ENCODE peak calls at places on chromosomes 5 and 9, in five cellular contexts. Y, X, G, B and V are unnamed samples.

GRCh38 chr9:119961774-119962408 is 592.7 kb upstream of the BRINP1 start:
- DNase-seq in X (peak), G (no peak), Y (no peak), B (peak), V (peak)

GRCh38 chr5:93425102-93425501 is 155.9 kb downstream of the NR2F1-AS1 start:
- DNase-seq in Y (no peak), B (no peak), G (no peak), X (no peak), V (no peak)

GRCh38 chr5:54049144-54049543 is 261.2 kb downstream of the ARL15 start:
- DNase-seq in G (no peak), B (no peak), Y (no peak), X (no peak), V (no peak)

GRCh38 chr5:139457653-139458306 is 4.8 kb downstream of the ECSCR start:
- DNase-seq in G (no peak), X (no peak), Y (peak), B (no peak), V (no peak)

GRCh38 chr9:31820426-31820825 is 564.0 kb upstream of the ACO1 start:
- DNase-seq in G (no peak), X (no peak), B (no peak), Y (no peak), V (no peak)

GRCh38 chr9:134592018-134592818 is 49.4 kb upstream of the COL5A1 start:
- DNase-seq in G (no peak), X (no peak), Y (no peak), B (peak), V (peak)

GRCh38 chr9:96109718-96110351 is 192.1 kb downstream of the HSD17B3 start:
- DNase-seq in Y (no peak), X (no peak), B (no peak), G (no peak), V (no peak)

GRCh38 chr9:127904888-127905728 is 5.7 kb upstream of the ST6GALNAC6 start:
- DNase-seq in Y (peak), G (no peak), B (no peak), X (peak), V (peak)

GRCh38 chr5:94433393-94434149 is 184.8 kb downstream of the KIAA0825 start:
- DNase-seq in G (peak), Y (no peak), X (no peak), B (no peak), V (no peak)

GRCh38 chr9:134559013-134559412 is 82.6 kb upstream of the COL5A1 start:
- DNase-seq in G (no peak), B (no peak), Y (no peak), X (no peak), V (no peak)

GRCh38 chr5:16737173-16737572 is 120.4 kb upstream of the RETREG1 start:
- DNase-seq in Y (no peak), G (no peak), B (no peak), X (no peak), V (no peak)

GRCh38 chr9:81969971-81970370 is 18.6 kb upstream of the SPATA31D1 start:
- DNase-seq in Y (no peak), G (no peak), X (no peak), B (no peak), V (no peak)

GRCh38 chr9:121772600-121773285 is 121.3 kb downstream of the DAB2IP start:
- DNase-seq in Y (no peak), X (no peak), B (no peak), G (no peak), V (peak)

GRCh38 chr9:128011071-128011817 is 30.5 kb upstream of the EEIG1 start:
- DNase-seq in G (no peak), X (peak), B (no peak), Y (no peak), V (peak)

GRCh38 chr9:21777701-21778100 is 24.7 kb upstream of the MTAP start:
- DNase-seq in X (no peak), G (no peak), B (no peak), Y (no peak), V (no peak)

GRCh38 chr9:126327750-126328120 is 1.1 kb downstream of the MVB12B start:
- DNase-seq in G (no peak), B (no peak), Y (no peak), X (no peak), V (no peak)

GRCh38 chr9:107397076-107398049 is 92.2 kb downstream of the KLF4 start:
- DNase-seq in X (no peak), B (no peak), G (peak), Y (no peak), V (no peak)

GRCh38 chr9:98130576-98131228 is 11.7 kb upstream of the TRIM14 start:
- DNase-seq in G (no peak), Y (no peak), B (no peak), X (peak), V (no peak)

GRCh38 chr5:103120607-103121200 is 603 bp downstream of the PPIP5K2 start:
- DNase-seq in Y (no peak), X (peak), G (peak), B (no peak), V (no peak)

GRCh38 chr5:60677831-60678664 is 21.9 kb downstream of the DEPDC1B start:
- DNase-seq in Y (no peak), X (peak), B (peak), G (no peak), V (no peak)

GRCh38 chr9:35871514-35871913 is 1.3 kb upstream of the OR13J1 start:
- DNase-seq in B (no peak), X (no peak), Y (no peak), G (peak), V (no peak)

GRCh38 chr5:75234251-75234650 is 2.4 kb downstream of the ANKRD31 start:
- DNase-seq in X (no peak), B (no peak), Y (no peak), G (no peak), V (no peak)

GRCh38 chr5:111551120-111551519 is 38.8 kb upstream of the STARD4 start:
- DNase-seq in Y (no peak), G (no peak), B (no peak), X (no peak), V (no peak)

DNA sequence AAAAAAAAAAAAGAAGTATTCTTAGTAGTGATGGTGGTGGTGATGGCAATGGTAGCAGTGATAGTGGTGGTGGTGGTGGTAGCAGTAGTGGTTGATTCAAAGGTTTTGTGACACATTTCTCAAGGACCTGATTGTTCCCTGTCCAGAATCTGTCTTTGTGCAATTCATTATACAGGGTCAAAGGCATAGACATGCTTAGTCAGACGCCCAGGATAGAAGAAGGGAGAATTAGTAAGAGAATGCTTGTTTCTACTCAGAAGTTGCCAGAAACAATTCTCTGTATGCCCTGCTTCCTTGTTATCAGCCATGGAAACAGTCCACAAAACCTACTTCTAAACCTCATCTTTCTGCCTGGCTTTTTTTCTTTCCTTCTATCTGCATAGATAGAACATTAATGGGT is 89.4 kb downstream of the SLC44A1 start:
- DNase-seq in X (no peak), B (no peak), G (no peak), Y (no peak), V (no peak)
- H3K27ac ChIP-seq in X (no peak), B (no peak), G (no peak), Y (no peak), V (no peak)

GRCh38 chr9:37920471-37921167 is 16.7 kb upstream of the SLC25A51 start:
- DNase-seq in G (no peak), B (no peak), Y (no peak), X (no peak), V (no peak)

GRCh38 chr9:37922391-37923120 is 18.6 kb upstream of the SLC25A51 start:
- DNase-seq in X (no peak), G (peak), B (no peak), Y (no peak), V (peak)

GRCh38 chr9:37921168-37921510 is 17.2 kb upstream of the SLC25A51 start:
- DNase-seq in B (no peak), X (no peak), G (no peak), Y (no peak), V (no peak)

GRCh38 chr9:37923121-37923795 is 19.3 kb upstream of the SLC25A51 start:
- DNase-seq in Y (no peak), G (no peak), X (no peak), B (no peak), V (no peak)

DNA sequence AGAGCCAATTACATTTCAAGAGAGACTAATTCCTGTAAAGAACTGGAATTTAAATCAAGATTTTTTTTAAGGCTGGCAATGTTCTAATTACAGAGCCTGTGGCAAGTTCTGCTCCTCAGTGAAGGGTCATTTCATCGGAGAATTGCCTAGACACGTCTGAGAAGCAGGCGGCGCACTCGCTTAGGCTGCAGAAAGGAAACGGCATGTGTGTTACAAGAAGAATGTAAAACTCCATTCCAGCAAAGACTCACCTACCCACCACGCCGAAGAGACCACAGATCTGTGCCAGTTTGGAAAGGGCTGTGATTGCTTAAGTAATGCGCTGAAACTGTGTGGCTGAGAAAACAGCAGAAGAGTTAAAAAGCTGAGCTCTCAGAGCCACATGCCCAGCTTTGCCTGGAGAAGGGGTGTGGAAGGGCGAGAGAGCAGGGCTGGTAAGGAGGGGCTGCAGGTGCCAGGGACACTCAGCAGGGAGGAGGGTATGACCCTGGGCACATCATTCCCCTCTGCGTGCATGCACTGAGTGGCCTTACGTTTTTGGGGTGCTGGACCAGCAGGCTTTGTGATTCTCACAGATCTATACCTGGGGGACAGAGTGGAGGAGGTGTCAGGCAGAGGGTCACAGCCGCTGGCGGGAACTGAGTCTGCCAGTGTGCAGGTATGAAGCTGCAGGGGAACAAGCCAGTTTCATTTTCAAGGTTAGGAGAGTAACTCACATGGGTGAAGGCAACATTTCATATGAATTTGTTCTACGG is 17.8 kb upstream of the SLC25A51 start:
- DNase-seq in X (no peak), Y (no peak), G (peak), B (no peak), V (no peak)
- H3K27ac ChIP-seq in X (no peak), Y (no peak), G (peak), B (peak), V (peak)

DNA sequence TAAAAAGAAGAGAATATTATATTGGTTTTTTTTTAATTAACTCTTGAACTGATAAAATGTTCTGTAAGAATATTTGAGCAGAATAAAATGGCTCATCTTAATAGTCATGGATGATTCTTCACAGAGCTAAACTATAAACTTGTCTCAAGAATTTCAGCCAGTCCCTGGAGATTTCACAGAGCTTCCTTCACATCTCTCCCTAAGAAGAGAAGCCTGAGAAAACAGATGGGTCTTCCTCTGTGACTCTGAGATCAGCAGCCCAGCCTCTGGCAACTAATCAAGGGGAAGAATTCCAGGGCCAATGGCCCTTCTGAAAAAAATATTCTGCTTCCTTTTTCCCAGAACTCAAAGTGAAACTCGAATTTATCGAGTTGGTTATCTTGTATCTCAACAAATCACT is 122.2 kb upstream of the ITGA1 start:
- DNase-seq in G (no peak), X (no peak), B (no peak), Y (no peak), V (no peak)
- H3K27ac ChIP-seq in G (no peak), X (no peak), B (no peak), Y (no peak), V (no peak)

GRCh38 chr5:177356756-177357458 is 817 bp upstream of the RGS14 start:
- DNase-seq in Y (no peak), G (no peak), B (no peak), X (no peak), V (no peak)
- H3K27ac ChIP-seq in Y (peak), G (no peak), B (no peak), X (peak), V (no peak)

GRCh38 chr9:91195372-91196012 is 166.2 kb downstream of the AUH start:
- DNase-seq in G (no peak), B (no peak), Y (no peak), X (no peak), V (no peak)

GRCh38 chr9:91199739-91200497 is 161.8 kb downstream of the AUH start:
- DNase-seq in B (no peak), G (no peak), X (no peak), Y (no peak), V (no peak)

GRCh38 chr9:91198405-91198804 is 163.3 kb downstream of the AUH start:
- DNase-seq in B (no peak), G (no peak), X (no peak), Y (no peak), V (no peak)

GRCh38 chr9:91196103-91196761 is 165.5 kb downstream of the AUH start:
- DNase-seq in Y (no peak), B (no peak), G (no peak), X (no peak), V (no peak)

DNA sequence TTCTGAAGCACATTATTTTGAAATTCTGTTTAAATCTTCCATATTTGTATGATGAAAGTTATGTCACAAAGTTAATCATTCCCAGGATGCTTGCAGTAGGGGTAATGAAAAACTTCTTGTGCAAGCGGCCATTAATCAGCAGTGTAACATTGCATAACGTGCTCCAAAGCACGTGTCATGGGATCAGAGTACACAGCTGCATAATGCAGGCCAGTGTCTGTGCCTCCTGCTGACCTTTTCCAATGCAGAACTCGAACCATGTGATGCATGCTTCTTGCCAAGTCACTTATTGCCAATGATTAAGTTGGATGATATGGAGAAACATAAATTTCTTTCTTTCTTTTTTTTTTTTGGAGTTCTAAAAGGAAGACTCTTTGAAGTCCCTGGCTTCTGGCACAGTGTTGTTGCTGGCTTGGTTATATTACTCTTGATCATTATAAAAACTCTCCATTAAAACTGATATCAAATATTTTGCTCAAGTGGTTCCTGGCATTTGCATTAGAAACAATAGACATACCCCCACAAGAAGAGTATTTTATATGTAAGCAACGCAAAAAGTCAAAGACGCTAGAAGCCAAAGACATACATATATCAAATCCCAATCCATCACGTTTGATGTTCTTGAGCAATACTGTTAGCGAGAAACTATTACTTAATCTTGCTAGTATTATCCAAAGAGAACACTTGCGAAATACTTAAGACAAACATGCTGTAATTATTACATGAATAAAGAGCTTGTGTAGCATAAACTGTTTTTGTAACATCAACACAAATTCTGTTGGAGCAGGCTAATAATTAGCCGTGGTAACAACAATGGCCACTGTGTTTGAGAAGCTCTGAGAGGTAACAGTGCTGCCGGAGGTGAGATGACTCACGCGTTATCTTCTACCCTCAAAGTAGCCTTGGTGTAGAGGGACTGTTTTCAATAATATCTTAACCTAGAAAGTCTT is 164.2 kb downstream of the AUH start:
- DNase-seq in X (peak), G (peak), Y (no peak), B (peak), V (peak)
- H3K27ac ChIP-seq in X (peak), G (peak), Y (no peak), B (peak), V (peak)

GRCh38 chr9:130944510-130945058 is 5.5 kb upstream of the FIBCD1 start:
- DNase-seq in X (no peak), G (no peak), Y (no peak), B (no peak), V (no peak)
- H3K27ac ChIP-seq in X (no peak), G (no peak), Y (no peak), B (peak), V (no peak)

GRCh38 chr5:1782385-1783213 is 17.0 kb downstream of the MRPL36 start:
- DNase-seq in G (no peak), Y (no peak), X (no peak), B (no peak), V (no peak)

GRCh38 chr5:1783214-1783551 is 16.5 kb downstream of the MRPL36 start:
- DNase-seq in B (no peak), Y (no peak), X (no peak), G (no peak), V (peak)

GRCh38 chr5:1785984-1786383 is 13.7 kb downstream of the MRPL36 start:
- DNase-seq in B (no peak), X (no peak), G (no peak), Y (no peak), V (peak)

GRCh38 chr5:1785062-1785461 is 14.6 kb downstream of the MRPL36 start:
- DNase-seq in Y (no peak), X (no peak), B (no peak), G (no peak), V (peak)

DNA sequence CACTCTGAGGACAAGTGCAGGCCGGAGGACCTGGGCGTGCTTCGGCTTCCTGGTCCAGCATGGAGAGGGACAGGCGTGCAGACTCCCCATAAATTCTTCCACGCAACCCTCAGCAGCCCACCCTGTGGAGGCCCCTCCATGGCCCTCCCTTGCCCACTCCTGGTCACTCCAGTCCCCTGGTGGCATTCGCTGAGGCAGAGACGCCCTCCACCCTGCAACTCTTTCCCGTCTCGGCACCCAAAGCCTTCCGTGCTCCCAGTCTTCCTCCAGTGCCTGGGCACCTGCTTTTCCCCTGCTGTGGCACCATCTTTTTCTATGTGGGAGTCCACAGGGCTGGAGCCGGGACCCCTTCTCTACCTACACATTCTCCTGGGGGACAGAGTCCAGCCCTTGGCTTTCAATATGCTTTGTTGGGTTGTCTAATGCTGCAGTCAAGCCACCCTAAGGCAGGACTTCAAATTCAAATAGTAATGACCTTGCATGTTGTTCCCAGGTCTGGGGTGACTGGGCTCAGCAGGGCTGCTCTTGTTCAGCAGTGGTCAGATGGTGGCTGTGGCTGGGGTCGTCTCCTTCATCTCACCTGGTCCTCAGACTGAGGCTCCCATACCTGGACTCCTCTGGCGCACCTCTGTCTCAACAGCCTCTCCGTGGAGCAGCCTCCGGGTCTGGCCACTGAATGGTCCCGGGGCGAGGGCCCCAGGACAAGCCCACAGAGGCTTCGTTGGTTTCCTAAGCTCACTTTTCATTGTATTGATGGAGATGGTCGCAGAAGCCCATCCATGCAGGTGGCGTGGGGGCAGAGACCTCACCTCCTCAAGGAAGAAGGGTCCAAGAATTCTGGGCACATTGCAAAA is 15.2 kb downstream of the MRPL36 start:
- DNase-seq in G (no peak), B (no peak), Y (no peak), X (no peak), V (peak)
- H3K27ac ChIP-seq in G (no peak), B (no peak), Y (no peak), X (no peak), V (no peak)

GRCh38 chr5:55610518-55610917 is 75.8 kb upstream of the PLPP1 start:
- DNase-seq in Y (no peak), B (no peak), G (no peak), X (no peak), V (no peak)
- H3K27ac ChIP-seq in Y (no peak), B (no peak), G (no peak), X (no peak), V (no peak)